ENCODE peak calls at places on chromosome 3, in seven cellular contexts. K is cardiac fibroblast, M is hepatocyte, L is IMR-90, G is fibroblast of pulmonary artery, I is LNCaP clone FGC, W is fibroblast of lung. E is an unnamed sample.

GRCh38 chr3:16511561-16512434 is 1.7 kb downstream of the RFTN1 start:
- DNase-seq in K (peak; percentile 87), M (no peak), L (peak; percentile 92), G (peak; percentile 86), I (no peak), W (peak; percentile 90), E (no peak)

GRCh38 chr3:194556086-194557056 is 69.6 kb upstream of the ATP13A3 start:
- DNase-seq in K (peak; percentile 26), M (no peak), L (peak; percentile 50), G (peak; percentile 39), I (no peak), W (peak; percentile 70), E (no peak)

GRCh38 chr3:4474683-4475490 is 7.8 kb upstream of the SUMF1 start:
- DNase-seq in K (peak; percentile 77), M (no peak), L (peak; percentile 69), G (peak; percentile 93), I (no peak), W (peak; percentile 78), E (no peak)

GRCh38 chr3:195853930-195854478 is 42.3 kb upstream of the MUC4 start:
- DNase-seq in K (no peak), M (no peak), L (no peak), G (no peak), I (no peak), W (no peak), E (no peak)

GRCh38 chr3:50336452-50337174 is 4.0 kb downstream of the RASSF1 start:
- DNase-seq in K (peak; percentile 39), M (no peak), L (peak; percentile 28), G (no peak), I (no peak), W (peak; percentile 31), E (no peak)

GRCh38 chr3:158768361-158768787 is 33.5 kb upstream of the MFSD1 start:
- DNase-seq in K (peak; percentile 64), M (peak; percentile 49), L (peak; percentile 78), G (peak; percentile 52), I (no peak), W (peak; percentile 82), E (peak; percentile 86)

GRCh38 chr3:113532698-113533533 is 561 bp downstream of the SIDT1 start:
- DNase-seq in K (peak; percentile 3), M (peak; percentile 33), L (no peak), G (no peak), I (no peak), W (peak; percentile 6), E (no peak)

GRCh38 chr3:129231331-129232119 is 17.9 kb upstream of the COPG1 start:
- DNase-seq in K (no peak), M (no peak), L (peak; percentile 54), G (no peak), I (no peak), W (peak; percentile 60), E (no peak)

GRCh38 chr3:107745354-107745753 is 222.6 kb downstream of the BBX start:
- DNase-seq in K (no peak), M (no peak), L (no peak), G (no peak), I (no peak), W (no peak), E (no peak)

GRCh38 chr3:151537751-151538150 is 76.9 kb upstream of the IGSF10 start:
- DNase-seq in K (peak; percentile 58), M (no peak), L (peak; percentile 13), G (no peak), I (no peak), W (peak; percentile 67), E (no peak)

GRCh38 chr3:55474213-55474632 is 12.9 kb downstream of the WNT5A start:
- DNase-seq in K (no peak), M (no peak), L (no peak), G (no peak), I (no peak), W (peak; percentile 47), E (no peak)

GRCh38 chr3:128390867-128391266 is 75.8 kb downstream of the DNAJB8 start:
- DNase-seq in K (no peak), M (no peak), L (no peak), G (no peak), I (no peak), W (no peak), E (no peak)

GRCh38 chr3:129627350-129628168 is 21.1 kb upstream of the PLXND1 start:
- DNase-seq in K (peak; percentile 89), M (peak; percentile 88), L (peak; percentile 75), G (peak; percentile 93), I (peak; percentile 13), W (peak; percentile 71), E (peak; percentile 86)

GRCh38 chr3:141454906-141455602 is 31.8 kb upstream of the RASA2 start:
- DNase-seq in K (peak; percentile 87), M (peak; percentile 72), L (peak; percentile 88), G (peak; percentile 89), I (peak; percentile 75), W (peak; percentile 83), E (peak; percentile 57)

GRCh38 chr3:40477671-40478070 is 749 bp downstream of the ZNF619 start:
- DNase-seq in K (peak; percentile 11), M (no peak), L (no peak), G (peak; percentile 11), I (no peak), W (no peak), E (no peak)

GRCh38 chr3:62335196-62335595 is 38.2 kb downstream of the FEZF2 start:
- DNase-seq in K (no peak), M (no peak), L (no peak), G (no peak), I (no peak), W (no peak), E (no peak)

GRCh38 chr3:9583792-9584191 is 30.2 kb upstream of the LHFPL4 start:
- DNase-seq in K (no peak), M (no peak), L (no peak), G (no peak), I (no peak), W (no peak), E (no peak)

GRCh38 chr3:185715091-185715490 is 109.8 kb downstream of the IGF2BP2 start:
- DNase-seq in K (peak; percentile 79), M (peak; percentile 19), L (peak; percentile 56), G (peak; percentile 72), I (no peak), W (peak; percentile 85), E (peak; percentile 32)

GRCh38 chr3:157087398-157088132 is 72.4 kb downstream of the CCNL1 start:
- DNase-seq in K (peak; percentile 61), M (no peak), L (no peak), G (peak; percentile 57), I (no peak), W (peak; percentile 62), E (peak; percentile 50)

GRCh38 chr3:133938770-133939495 is 43.3 kb upstream of the RAB6B start:
- DNase-seq in K (peak; percentile 41), M (no peak), L (peak; percentile 23), G (peak; percentile 56), I (no peak), W (peak; percentile 19), E (peak; percentile 6)
- TF ChIP-seq CTCF in K (peak; percentile 22), M (no peak), L (no peak), G (peak; percentile 42), I (no peak), W (peak; percentile 45), E (no peak)

DNA sequence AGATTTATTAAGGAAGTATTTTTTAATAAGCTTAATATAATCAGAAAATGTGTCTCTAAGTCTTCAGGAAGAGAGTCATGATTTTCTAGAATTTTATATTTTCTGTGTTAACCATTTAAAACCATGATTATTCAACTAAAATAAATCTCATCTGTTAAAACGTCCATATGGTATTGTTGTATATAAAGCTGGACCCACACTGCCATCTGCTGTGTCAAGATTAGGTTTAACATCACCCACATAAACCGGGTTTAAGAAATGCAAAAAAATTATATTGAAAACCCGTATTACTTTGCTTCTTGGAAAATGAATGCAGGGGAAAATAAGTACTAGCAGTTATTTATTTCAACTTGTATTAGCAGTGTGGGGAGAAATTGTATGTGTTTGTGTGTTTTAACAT is 9.5 kb upstream of the CCDC66 start:
- DNase-seq in K (peak; percentile 2), M (peak; percentile 9), L (no peak), G (peak; percentile 17), I (no peak), W (no peak), E (no peak)
- TF ChIP-seq CTCF in K (no peak), M (peak; percentile 48), L (peak; percentile 13), G (peak; percentile 20), I (peak; percentile 50), W (peak; percentile 4), E (no peak)

GRCh38 chr3:172596394-172596706 is 73.1 kb upstream of the TNFSF10 start:
- DNase-seq in K (no peak), M (no peak), L (no peak), G (no peak), I (no peak), W (no peak), E (no peak)

GRCh38 chr3:172598904-172599303 is 75.7 kb upstream of the TNFSF10 start:
- DNase-seq in K (no peak), M (no peak), L (no peak), G (no peak), I (no peak), W (no peak), E (no peak)

GRCh38 chr3:172592898-172593669 is 69.9 kb upstream of the TNFSF10 start:
- DNase-seq in K (no peak), M (no peak), L (no peak), G (no peak), I (no peak), W (no peak), E (no peak)

GRCh38 chr3:172591876-172592771 is 68.9 kb upstream of the TNFSF10 start:
- DNase-seq in K (no peak), M (no peak), L (peak; percentile 16), G (no peak), I (no peak), W (peak; percentile 44), E (no peak)

DNA sequence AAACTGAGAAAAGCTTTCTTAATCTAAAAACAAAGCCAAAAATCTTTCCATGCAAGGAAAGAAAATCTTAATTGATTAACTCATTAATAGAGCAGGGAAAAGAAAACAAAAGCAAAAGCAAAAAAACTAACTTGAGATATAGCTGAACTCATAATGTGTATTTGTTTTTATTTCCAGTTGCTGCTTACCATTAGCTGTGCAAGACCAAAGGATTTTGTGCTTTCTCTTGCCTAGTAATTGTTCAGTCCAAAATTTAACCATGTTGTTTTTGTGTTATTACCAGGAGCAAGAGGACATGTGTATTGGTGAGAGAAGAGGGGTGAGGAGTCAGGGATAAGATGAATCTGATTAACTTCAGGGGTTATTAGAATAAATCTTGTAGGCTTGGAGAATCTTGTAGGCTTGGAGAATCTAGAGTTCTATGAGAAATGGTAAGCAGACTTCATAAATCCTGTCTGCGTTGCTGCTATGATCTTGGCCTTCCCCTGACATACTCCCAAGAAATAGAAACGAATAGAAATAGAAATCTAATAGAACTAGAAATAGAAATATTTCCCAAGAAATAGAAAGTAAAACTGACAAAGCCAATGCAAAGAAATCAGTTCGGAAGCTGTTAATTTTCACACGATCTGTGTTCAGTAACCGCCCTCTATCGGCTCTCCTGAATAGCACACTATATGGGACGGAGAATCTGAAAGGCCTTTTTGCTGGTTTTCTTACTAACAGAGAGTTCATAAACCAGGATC is 72.6 kb upstream of the TNFSF10 start:
- DNase-seq in K (peak; percentile 64), M (peak; percentile 76), L (peak; percentile 40), G (peak; percentile 77), I (no peak), W (peak; percentile 46), E (peak; percentile 67)
- TF ChIP-seq CTCF in K (peak; percentile 74), M (peak; percentile 65), L (peak; percentile 54), G (peak; percentile 82), I (peak; percentile 83), W (peak; percentile 66), E (peak; percentile 83)

DNA sequence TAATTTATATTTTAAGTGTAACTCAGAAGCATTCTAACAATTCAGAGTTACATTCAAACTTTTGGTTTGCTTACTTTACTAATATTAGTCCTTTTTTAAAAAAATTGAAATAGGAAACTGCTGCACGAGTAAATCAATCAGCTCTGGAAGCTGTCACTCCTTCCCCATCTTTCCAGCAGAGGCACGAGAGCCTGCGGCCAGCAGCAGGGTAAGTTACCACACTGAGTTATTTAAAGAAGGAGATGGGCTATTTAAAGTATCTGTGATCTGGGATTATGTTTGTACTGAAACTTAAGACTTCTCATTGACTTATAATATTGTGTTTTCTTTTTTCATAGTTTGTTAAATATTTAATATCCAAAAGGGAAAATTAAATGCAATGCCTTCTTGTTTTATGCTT is 29.3 kb downstream of the APPL1 start:
- DNase-seq in K (no peak), M (no peak), L (no peak), G (no peak), I (no peak), W (no peak), E (no peak)
- TF ChIP-seq CTCF in K (no peak), M (no peak), L (no peak), G (no peak), I (no peak), W (no peak), E (no peak)

E was measured in Calu3.